ENCODE peak calls at places on chromosomes 2 and 18, in six cellular contexts. L, K, M, C, Z and J are unnamed samples.

GRCh38 chr2:17975401-17975800 is 96.9 kb downstream of the KCNS3 start:
- ATAC-seq in L (no peak), K (no peak), M (no peak), C (no peak), Z (no peak), J (no peak)

GRCh38 chr2:234840336-234840735 is 111.5 kb upstream of the SH3BP4 start:
- ATAC-seq in L (peak; percentile 94), K (no peak), M (peak; percentile 93), C (no peak), Z (peak; percentile 87), J (no peak)

GRCh38 chr18:57780318-57781127 is 22.6 kb downstream of the ATP8B1 start:
- ATAC-seq in L (peak; percentile 66), K (no peak), M (peak; percentile 53), C (no peak), Z (peak; percentile 44), J (no peak)

GRCh38 chr2:234313498-234313897 is 183.4 kb downstream of the ARL4C start:
- ATAC-seq in L (no peak), K (no peak), M (no peak), C (peak; percentile 31), Z (no peak), J (no peak)

GRCh38 chr2:54514819-54515569 is 58.9 kb downstream of the SPTBN1 start:
- ATAC-seq in L (no peak), K (no peak), M (no peak), C (no peak), Z (peak; percentile 64), J (no peak)

GRCh38 chr2:127416486-127417001 is 1.7 kb upstream of the PROC start:
- ATAC-seq in L (no peak), K (no peak), M (no peak), C (no peak), Z (no peak), J (peak; percentile 3)

GRCh38 chr18:79611040-79611681 is 68.4 kb upstream of the CTDP1 start:
- ATAC-seq in L (peak; percentile 88), K (no peak), M (peak; percentile 73), C (no peak), Z (peak; percentile 39), J (no peak)

GRCh38 chr2:238638982-238639341 is 208.9 kb upstream of the TWIST2 start:
- ATAC-seq in L (no peak), K (no peak), M (no peak), C (no peak), Z (no peak), J (no peak)

GRCh38 chr2:66845307-66845706 is 410.4 kb downstream of the MEIS1 start:
- ATAC-seq in L (no peak), K (no peak), M (no peak), C (no peak), Z (no peak), J (no peak)

GRCh38 chr2:178205853-178206516 is 11.7 kb downstream of the OSBPL6 start:
- ATAC-seq in L (no peak), K (no peak), M (no peak), C (no peak), Z (no peak), J (no peak)

GRCh38 chr2:127083819-127084503 is 23.0 kb downstream of the BIN1 start:
- ATAC-seq in L (no peak), K (no peak), M (peak; percentile 23), C (no peak), Z (peak; percentile 80), J (no peak)

GRCh38 chr2:10274376-10274775 is 28.3 kb upstream of the HPCAL1 start:
- ATAC-seq in L (no peak), K (no peak), M (no peak), C (no peak), Z (no peak), J (no peak)

GRCh38 chr18:76984193-76985155 is 148.1 kb downstream of the MBP start:
- ATAC-seq in L (no peak), K (no peak), M (no peak), C (no peak), Z (no peak), J (no peak)

GRCh38 chr2:168568476-168569227 is 112.6 kb downstream of the CERS6 start:
- ATAC-seq in L (peak; percentile 76), K (no peak), M (peak; percentile 94), C (no peak), Z (peak; percentile 66), J (no peak)

GRCh38 chr2:27071990-27072830 is 756 bp upstream of the OST4 start:
- ATAC-seq in L (peak; percentile 68), K (peak; percentile 40), M (peak; percentile 13), C (peak; percentile 37), Z (peak; percentile 63), J (peak; percentile 31)

GRCh38 chr2:118321436-118322100 is 233.3 kb downstream of the INSIG2 start:
- ATAC-seq in L (no peak), K (no peak), M (peak; percentile 71), C (no peak), Z (no peak), J (no peak)

GRCh38 chr2:30152385-30152784 is 5.6 kb downstream of the YPEL5 start:
- ATAC-seq in L (no peak), K (no peak), M (no peak), C (no peak), Z (no peak), J (no peak)

GRCh38 chr2:12806535-12806934 is 89.8 kb downstream of the TRIB2 start:
- ATAC-seq in L (peak; percentile 55), K (no peak), M (no peak), C (no peak), Z (peak; percentile 37), J (no peak)

GRCh38 chr18:59546164-59546563 is 151.1 kb downstream of the CCBE1 start:
- ATAC-seq in L (peak; percentile 74), K (peak; percentile 27), M (no peak), C (no peak), Z (no peak), J (peak; percentile 37)

GRCh38 chr2:214765180-214765579 is 44.3 kb downstream of the BARD1 start:
- ATAC-seq in L (no peak), K (no peak), M (no peak), C (no peak), Z (no peak), J (no peak)

GRCh38 chr2:12819098-12819465 is 102.3 kb downstream of the TRIB2 start:
- ATAC-seq in L (peak; percentile 97), K (no peak), M (peak; percentile 95), C (no peak), Z (peak; percentile 92), J (no peak)

GRCh38 chr2:105545731-105546622 is 147.1 kb upstream of the FHL2 start:
- ATAC-seq in L (peak; percentile 72), K (peak; percentile 55), M (peak; percentile 88), C (peak; percentile 80), Z (no peak), J (peak; percentile 63)

GRCh38 chr2:230267556-230267955 is 42.0 kb downstream of the SP140 start:
- ATAC-seq in L (no peak), K (peak; percentile 71), M (no peak), C (peak; percentile 30), Z (no peak), J (peak; percentile 67)

GRCh38 chr2:30217644-30218361 is 13.5 kb upstream of the LBH start:
- ATAC-seq in L (peak; percentile 71), K (no peak), M (peak; percentile 95), C (no peak), Z (peak; percentile 54), J (peak; percentile 65)

GRCh38 chr2:112959109-112959591 is 18.7 kb upstream of the IL36G start:
- ATAC-seq in L (no peak), K (no peak), M (no peak), C (no peak), Z (no peak), J (no peak)

GRCh38 chr2:46814160-46814559 is 101.4 kb downstream of the MCFD2 start:
- ATAC-seq in L (peak; percentile 79), K (no peak), M (peak; percentile 64), C (no peak), Z (peak; percentile 27), J (no peak)

GRCh38 chr2:174753038-174753633 is 11.1 kb downstream of the CHRNA1 start:
- ATAC-seq in L (peak; percentile 53), K (peak; percentile 61), M (no peak), C (peak; percentile 20), Z (no peak), J (peak; percentile 55)

GRCh38 chr18:23673725-23674124 is 11.0 kb upstream of the ANKRD29 start:
- ATAC-seq in L (no peak), K (peak; percentile 97), M (no peak), C (no peak), Z (no peak), J (peak; percentile 89)

GRCh38 chr2:134926231-134926931 is 7.8 kb downstream of the CCNT2 start:
- ATAC-seq in L (no peak), K (no peak), M (peak; percentile 54), C (no peak), Z (no peak), J (no peak)

GRCh38 chr2:121155502-121156056 is 129.4 kb downstream of the TFCP2L1 start:
- ATAC-seq in L (peak; percentile 21), K (no peak), M (peak; percentile 98), C (no peak), Z (peak; percentile 25), J (no peak)

GRCh38 chr2:234289789-234290188 is 207.1 kb downstream of the ARL4C start:
- ATAC-seq in L (no peak), K (peak; percentile 52), M (peak; percentile 18), C (peak; percentile 12), Z (no peak), J (peak; percentile 56)

GRCh38 chr2:36528274-36528673 is 69.7 kb downstream of the FEZ2 start:
- ATAC-seq in L (no peak), K (peak; percentile 29), M (no peak), C (no peak), Z (no peak), J (no peak)

GRCh38 chr2:196159223-196159892 is 12.0 kb downstream of the STK17B start:
- ATAC-seq in L (no peak), K (no peak), M (no peak), C (peak; percentile 34), Z (no peak), J (peak; percentile 39)